ENCODE peak calls at places on chromosome 4, in ten cellular contexts. One of them, this sample, is unnamed.

GRCh38 chr4:61493041-61493440 is 292.9 kb downstream of the ADGRL3 start:
- DNase-seq in cardiac muscle cell: no peak
- DNase-seq in activated CD4-positive, alpha-beta T cell treated with anti-CD3 and anti-CD28 coated beads, Interleukin-2, amount 10 ng/mL, durations not matched to agents 7 days and 5 days: no peak
- DNase-seq in NCI-H2029: no peak
- DNase-seq in Jurkat, Clone E6-1: no peak
- DNase-seq in RPMI8226: no peak
- DNase-seq in heart right ventricle: no peak
- DNase-seq in cardiac fibroblast: no peak
- DNase-seq in uterus: no peak
- DNase-seq in pancreas: no peak
- DNase-seq in this sample: no peak

GRCh38 chr4:3285558-3286334 is 7.1 kb upstream of the RGS12 start:
- DNase-seq in cardiac muscle cell: no peak
- DNase-seq in activated CD4-positive, alpha-beta T cell treated with anti-CD3 and anti-CD28 coated beads, Interleukin-2, amount 10 ng/mL, durations not matched to agents 7 days and 5 days: no peak
- DNase-seq in NCI-H2029: no peak
- DNase-seq in Jurkat, Clone E6-1: no peak
- DNase-seq in RPMI8226: peak
- DNase-seq in heart right ventricle: no peak
- DNase-seq in cardiac fibroblast: peak
- DNase-seq in uterus: no peak
- DNase-seq in pancreas: no peak
- DNase-seq in this sample: no peak

GRCh38 chr4:78551420-78552351 is at the start of gene ANXA3:
- DNase-seq in cardiac muscle cell: peak
- DNase-seq in activated CD4-positive, alpha-beta T cell treated with anti-CD3 and anti-CD28 coated beads, Interleukin-2, amount 10 ng/mL, durations not matched to agents 7 days and 5 days: peak
- DNase-seq in NCI-H2029: no peak
- DNase-seq in Jurkat, Clone E6-1: no peak
- DNase-seq in RPMI8226: peak
- DNase-seq in heart right ventricle: peak
- DNase-seq in cardiac fibroblast: no peak
- DNase-seq in uterus: no peak
- DNase-seq in pancreas: peak
- DNase-seq in this sample: peak

GRCh38 chr4:4782969-4783368 is 76.5 kb upstream of the MSX1 start:
- DNase-seq in cardiac muscle cell: no peak
- DNase-seq in activated CD4-positive, alpha-beta T cell treated with anti-CD3 and anti-CD28 coated beads, Interleukin-2, amount 10 ng/mL, durations not matched to agents 7 days and 5 days: no peak
- DNase-seq in NCI-H2029: no peak
- DNase-seq in Jurkat, Clone E6-1: no peak
- DNase-seq in RPMI8226: no peak
- DNase-seq in heart right ventricle: no peak
- DNase-seq in cardiac fibroblast: peak
- DNase-seq in uterus: no peak
- DNase-seq in pancreas: no peak
- DNase-seq in this sample: no peak

GRCh38 chr4:127055349-127055748 is 577.4 kb upstream of the INTU start:
- DNase-seq in cardiac muscle cell: no peak
- DNase-seq in activated CD4-positive, alpha-beta T cell treated with anti-CD3 and anti-CD28 coated beads, Interleukin-2, amount 10 ng/mL, durations not matched to agents 7 days and 5 days: no peak
- DNase-seq in NCI-H2029: peak
- DNase-seq in Jurkat, Clone E6-1: no peak
- DNase-seq in RPMI8226: no peak
- DNase-seq in heart right ventricle: no peak
- DNase-seq in cardiac fibroblast: no peak
- DNase-seq in uterus: no peak
- DNase-seq in pancreas: no peak
- DNase-seq in this sample: no peak

GRCh38 chr4:168551945-168552695 is 55.3 kb downstream of the PALLD start:
- DNase-seq in cardiac muscle cell: no peak
- DNase-seq in activated CD4-positive, alpha-beta T cell treated with anti-CD3 and anti-CD28 coated beads, Interleukin-2, amount 10 ng/mL, durations not matched to agents 7 days and 5 days: peak
- DNase-seq in NCI-H2029: no peak
- DNase-seq in Jurkat, Clone E6-1: peak
- DNase-seq in RPMI8226: peak
- DNase-seq in heart right ventricle: no peak
- DNase-seq in cardiac fibroblast: no peak
- DNase-seq in uterus: no peak
- DNase-seq in pancreas: no peak
- DNase-seq in this sample: peak

GRCh38 chr4:15239866-15240265 is 188.0 kb upstream of the C1QTNF7 start:
- DNase-seq in cardiac muscle cell: no peak
- DNase-seq in activated CD4-positive, alpha-beta T cell treated with anti-CD3 and anti-CD28 coated beads, Interleukin-2, amount 10 ng/mL, durations not matched to agents 7 days and 5 days: no peak
- DNase-seq in NCI-H2029: no peak
- DNase-seq in Jurkat, Clone E6-1: no peak
- DNase-seq in RPMI8226: no peak
- DNase-seq in heart right ventricle: peak
- DNase-seq in cardiac fibroblast: peak
- DNase-seq in uterus: peak
- DNase-seq in pancreas: no peak
- DNase-seq in this sample: no peak

GRCh38 chr4:108492816-108493595 is 127.4 kb upstream of the RPL34 start:
- DNase-seq in cardiac muscle cell: peak
- DNase-seq in activated CD4-positive, alpha-beta T cell treated with anti-CD3 and anti-CD28 coated beads, Interleukin-2, amount 10 ng/mL, durations not matched to agents 7 days and 5 days: peak
- DNase-seq in NCI-H2029: no peak
- DNase-seq in Jurkat, Clone E6-1: no peak
- DNase-seq in RPMI8226: no peak
- DNase-seq in heart right ventricle: no peak
- DNase-seq in cardiac fibroblast: peak
- DNase-seq in uterus: no peak
- DNase-seq in pancreas: no peak
- DNase-seq in this sample: peak

GRCh38 chr4:15149234-15149841 is 147.1 kb downstream of the CPEB2 start:
- DNase-seq in cardiac muscle cell: no peak
- DNase-seq in activated CD4-positive, alpha-beta T cell treated with anti-CD3 and anti-CD28 coated beads, Interleukin-2, amount 10 ng/mL, durations not matched to agents 7 days and 5 days: no peak
- DNase-seq in NCI-H2029: no peak
- DNase-seq in Jurkat, Clone E6-1: no peak
- DNase-seq in RPMI8226: no peak
- DNase-seq in heart right ventricle: no peak
- DNase-seq in cardiac fibroblast: peak
- DNase-seq in uterus: no peak
- DNase-seq in pancreas: no peak
- DNase-seq in this sample: no peak

GRCh38 chr4:1551211-1551610 is 132.9 kb downstream of the FAM53A start:
- DNase-seq in cardiac muscle cell: no peak
- DNase-seq in activated CD4-positive, alpha-beta T cell treated with anti-CD3 and anti-CD28 coated beads, Interleukin-2, amount 10 ng/mL, durations not matched to agents 7 days and 5 days: no peak
- DNase-seq in NCI-H2029: no peak
- DNase-seq in Jurkat, Clone E6-1: no peak
- DNase-seq in RPMI8226: no peak
- DNase-seq in heart right ventricle: no peak
- DNase-seq in cardiac fibroblast: no peak
- DNase-seq in uterus: no peak
- DNase-seq in pancreas: no peak
- DNase-seq in this sample: no peak

GRCh38 chr4:183099537-183100297 is 660 bp downstream of the WWC2 start:
- DNase-seq in cardiac muscle cell: peak
- DNase-seq in activated CD4-positive, alpha-beta T cell treated with anti-CD3 and anti-CD28 coated beads, Interleukin-2, amount 10 ng/mL, durations not matched to agents 7 days and 5 days: no peak
- DNase-seq in NCI-H2029: no peak
- DNase-seq in Jurkat, Clone E6-1: no peak
- DNase-seq in RPMI8226: no peak
- DNase-seq in heart right ventricle: peak
- DNase-seq in cardiac fibroblast: peak
- DNase-seq in uterus: peak
- DNase-seq in pancreas: peak
- DNase-seq in this sample: peak

GRCh38 chr4:40232610-40233009 is 35.8 kb downstream of the RHOH start:
- DNase-seq in cardiac muscle cell: no peak
- DNase-seq in activated CD4-positive, alpha-beta T cell treated with anti-CD3 and anti-CD28 coated beads, Interleukin-2, amount 10 ng/mL, durations not matched to agents 7 days and 5 days: no peak
- DNase-seq in NCI-H2029: no peak
- DNase-seq in Jurkat, Clone E6-1: no peak
- DNase-seq in RPMI8226: no peak
- DNase-seq in heart right ventricle: no peak
- DNase-seq in cardiac fibroblast: no peak
- DNase-seq in uterus: no peak
- DNase-seq in pancreas: no peak
- DNase-seq in this sample: no peak

GRCh38 chr4:174117445-174117844 is 166.0 kb downstream of the FBXO8 start:
- DNase-seq in cardiac muscle cell: no peak
- DNase-seq in activated CD4-positive, alpha-beta T cell treated with anti-CD3 and anti-CD28 coated beads, Interleukin-2, amount 10 ng/mL, durations not matched to agents 7 days and 5 days: no peak
- DNase-seq in NCI-H2029: no peak
- DNase-seq in Jurkat, Clone E6-1: no peak
- DNase-seq in RPMI8226: no peak
- DNase-seq in heart right ventricle: no peak
- DNase-seq in cardiac fibroblast: no peak
- DNase-seq in uterus: no peak
- DNase-seq in pancreas: no peak
- DNase-seq in this sample: no peak

GRCh38 chr4:58064618-58065017 is 954.4 kb upstream of the IGFBP7 start:
- DNase-seq in cardiac muscle cell: no peak
- DNase-seq in activated CD4-positive, alpha-beta T cell treated with anti-CD3 and anti-CD28 coated beads, Interleukin-2, amount 10 ng/mL, durations not matched to agents 7 days and 5 days: no peak
- DNase-seq in NCI-H2029: no peak
- DNase-seq in Jurkat, Clone E6-1: no peak
- DNase-seq in RPMI8226: no peak
- DNase-seq in heart right ventricle: no peak
- DNase-seq in cardiac fibroblast: no peak
- DNase-seq in uterus: no peak
- DNase-seq in pancreas: no peak
- DNase-seq in this sample: no peak

GRCh38 chr4:15004701-15005301 is 2.5 kb downstream of the CPEB2 start:
- DNase-seq in cardiac muscle cell: peak
- DNase-seq in activated CD4-positive, alpha-beta T cell treated with anti-CD3 and anti-CD28 coated beads, Interleukin-2, amount 10 ng/mL, durations not matched to agents 7 days and 5 days: peak
- DNase-seq in NCI-H2029: no peak
- DNase-seq in Jurkat, Clone E6-1: no peak
- DNase-seq in RPMI8226: peak
- DNase-seq in heart right ventricle: peak
- DNase-seq in cardiac fibroblast: peak
- DNase-seq in uterus: peak
- DNase-seq in pancreas: peak
- DNase-seq in this sample: peak

This sample was measured in lung microvascular endothelial cell.